ENCODE peak calls at places on chromosomes 7 and 10, in five cellular contexts. I, R, C, M and G are unnamed samples.

GRCh38 chr10:108204528-108205313 is 1040.2 kb upstream of the SORCS1 start:
- DNase-seq in I (no peak), R (peak; percentile 61), C (no peak), M (peak; percentile 5), G (peak; percentile 69)

GRCh38 chr10:113326160-113327111 is 226.4 kb upstream of the HABP2 start:
- DNase-seq in I (no peak), R (peak; percentile 91), C (peak; percentile 33), M (no peak), G (peak; percentile 66)

GRCh38 chr10:20817646-20818045 is 79.5 kb downstream of the NEBL start:
- DNase-seq in I (no peak), R (no peak), C (no peak), M (no peak), G (no peak)

GRCh38 chr10:87054373-87055295 is 34.5 kb downstream of the FAM25A start:
- DNase-seq in I (no peak), R (peak; percentile 56), C (no peak), M (no peak), G (peak; percentile 9)

GRCh38 chr10:24383681-24384106 is 174.8 kb downstream of the KIAA1217 start:
- DNase-seq in I (no peak), R (peak; percentile 89), C (peak; percentile 63), M (no peak), G (peak; percentile 90)

GRCh38 chr7:128247640-128248194 is 6.6 kb downstream of the LEP start:
- DNase-seq in I (no peak), R (no peak), C (no peak), M (no peak), G (no peak)

GRCh38 chr7:46220066-46220630 is 299.1 kb upstream of the IGFBP3 start:
- DNase-seq in I (no peak), R (peak; percentile 56), C (no peak), M (no peak), G (no peak)

GRCh38 chr10:91345716-91346115 is 64.4 kb upstream of the HECTD2 start:
- DNase-seq in I (no peak), R (no peak), C (no peak), M (no peak), G (no peak)

GRCh38 chr7:46145412-46145811 is 224.3 kb upstream of the IGFBP3 start:
- DNase-seq in I (no peak), R (peak; percentile 92), C (no peak), M (no peak), G (no peak)

GRCh38 chr7:81883801-81884393 is 114.0 kb upstream of the HGF start:
- DNase-seq in I (no peak), R (no peak), C (no peak), M (no peak), G (peak; percentile 55)

GRCh38 chr10:36880898-36881297 is 244.5 kb upstream of the ANKRD30A start:
- DNase-seq in I (no peak), R (peak; percentile 27), C (no peak), M (peak; percentile 47), G (peak; percentile 22)

GRCh38 chr10:108393111-108393510 is 1228.6 kb upstream of the SORCS1 start:
- DNase-seq in I (no peak), R (peak; percentile 47), C (no peak), M (no peak), G (no peak)

GRCh38 chr10:69438531-69439349 is 12.5 kb upstream of the TSPAN15 start:
- DNase-seq in I (no peak), R (peak; percentile 44), C (no peak), M (peak; percentile 92), G (no peak)

GRCh38 chr10:6033954-6034353 is 28.2 kb downstream of the IL2RA start:
- DNase-seq in I (no peak), R (peak; percentile 67), C (no peak), M (no peak), G (no peak)

GRCh38 chr7:150949971-150950491 is 28.1 kb downstream of the KCNH2 start:
- DNase-seq in I (no peak), R (no peak), C (no peak), M (no peak), G (no peak)

GRCh38 chr7:41378156-41378555 is 324.7 kb downstream of the INHBA start:
- DNase-seq in I (no peak), R (no peak), C (no peak), M (no peak), G (no peak)

GRCh38 chr10:77787440-77787839 is 139.1 kb downstream of the DLG5 start:
- DNase-seq in I (no peak), R (no peak), C (no peak), M (no peak), G (no peak)

GRCh38 chr7:24860611-24861010 is 103.3 kb upstream of the GSDME start:
- DNase-seq in I (no peak), R (no peak), C (no peak), M (no peak), G (no peak)

GRCh38 chr10:80760914-80761371 is 223.2 kb downstream of the SH2D4B start:
- DNase-seq in I (no peak), R (no peak), C (no peak), M (no peak), G (peak; percentile 55)

GRCh38 chr7:556427-556826 is 36.8 kb upstream of the PDGFA start:
- DNase-seq in I (no peak), R (no peak), C (no peak), M (no peak), G (no peak)

GRCh38 chr7:132828502-132828901 is 252.2 kb upstream of the PLXNA4 start:
- DNase-seq in I (no peak), R (no peak), C (no peak), M (no peak), G (peak; percentile 8)

GRCh38 chr10:61785410-61786105 is 115.9 kb upstream of the ARID5B start:
- DNase-seq in I (no peak), R (peak; percentile 14), C (no peak), M (no peak), G (no peak)

GRCh38 chr10:97259119-97259518 is 33.3 kb downstream of the ARHGAP19 start:
- DNase-seq in I (no peak), R (no peak), C (no peak), M (no peak), G (no peak)

GRCh38 chr10:636769-637168 is 52.7 kb downstream of the DIP2C start:
- DNase-seq in I (no peak), R (no peak), C (no peak), M (no peak), G (no peak)

GRCh38 chr7:91263359-91264082 is 712 bp upstream of the FZD1 start:
- DNase-seq in I (no peak), R (peak; percentile 27), C (no peak), M (peak; percentile 30), G (peak; percentile 41)

GRCh38 chr10:65032867-65033769 is 1511.9 kb downstream of the REEP3 start:
- DNase-seq in I (no peak), R (no peak), C (no peak), M (no peak), G (no peak)

GRCh38 chr10:15223174-15223573 is 54.7 kb upstream of the NMT2 start:
- DNase-seq in I (no peak), R (peak; percentile 62), C (no peak), M (no peak), G (no peak)

GRCh38 chr7:16934947-16935742 is 53.4 kb upstream of the AGR3 start:
- DNase-seq in I (no peak), R (peak; percentile 28), C (no peak), M (no peak), G (no peak)

GRCh38 chr10:105146436-105146835 is 505.3 kb downstream of the SORCS3 start:
- DNase-seq in I (no peak), R (no peak), C (no peak), M (no peak), G (no peak)

GRCh38 chr10:97102441-97102840 is 83.3 kb downstream of the SLIT1 start:
- DNase-seq in I (no peak), R (no peak), C (no peak), M (no peak), G (no peak)

GRCh38 chr10:50291261-50291850 is 40.0 kb upstream of the ASAH2 start:
- DNase-seq in I (no peak), R (peak; percentile 24), C (no peak), M (no peak), G (peak; percentile 39)

GRCh38 chr7:123748171-123748733 is 551 bp downstream of the WASL start:
- DNase-seq in I (peak; percentile 24), R (peak; percentile 47), C (peak; percentile 42), M (no peak), G (peak; percentile 64)

GRCh38 chr10:124267231-124267885 is 151.4 kb downstream of the OAT start:
- DNase-seq in I (no peak), R (peak; percentile 88), C (no peak), M (no peak), G (no peak)